ENCODE peak calls at places on chromosomes 2 and 18, in ten cellular contexts. H, T, G, E, R, Y, N, Z, W and Q are unnamed samples.

GRCh38 chr2:231521-232185 is 32.2 kb downstream of the SH3YL1 start:
- DNase-seq in H (no peak), T (no peak), G (no peak), E (no peak), R (no peak), Y (no peak), N (no peak), Z (no peak), W (no peak), Q (no peak)

GRCh38 chr2:136381722-136382633 is 264.0 kb upstream of the CXCR4 start:
- DNase-seq in H (no peak), T (peak), G (no peak), E (peak), R (no peak), Y (no peak), N (no peak), Z (no peak), W (no peak), Q (no peak)

GRCh38 chr2:175126661-175127060 is 41.3 kb downstream of the ATF2 start:
- DNase-seq in H (no peak), T (no peak), G (no peak), E (no peak), R (no peak), Y (no peak), N (no peak), Z (no peak), W (no peak), Q (peak)

GRCh38 chr2:86038291-86039081 is 67.2 kb downstream of the POLR1A start:
- DNase-seq in H (peak), T (peak), G (peak), E (peak), R (no peak), Y (peak), N (peak), Z (peak), W (no peak), Q (peak)

GRCh38 chr2:112242384-112242783 is 12.5 kb downstream of the ZC3H8 start:
- DNase-seq in H (no peak), T (no peak), G (no peak), E (no peak), R (no peak), Y (no peak), N (no peak), Z (no peak), W (no peak), Q (no peak)

GRCh38 chr2:10273215-10274175 is 29.2 kb upstream of the HPCAL1 start:
- DNase-seq in H (no peak), T (no peak), G (no peak), E (no peak), R (no peak), Y (no peak), N (no peak), Z (no peak), W (no peak), Q (no peak)

GRCh38 chr18:13429884-13430510 is 211.4 kb downstream of the LDLRAD4 start:
- DNase-seq in H (no peak), T (no peak), G (no peak), E (no peak), R (no peak), Y (no peak), N (no peak), Z (no peak), W (no peak), Q (no peak)

GRCh38 chr2:195563857-195564512 is 93.0 kb upstream of the SLC39A10 start:
- DNase-seq in H (peak), T (no peak), G (peak), E (peak), R (peak), Y (peak), N (peak), Z (peak), W (no peak), Q (peak)

GRCh38 chr2:47049502-47049901 is 105.6 kb downstream of the STPG4 start:
- DNase-seq in H (no peak), T (no peak), G (no peak), E (no peak), R (no peak), Y (no peak), N (no peak), Z (no peak), W (no peak), Q (no peak)

GRCh38 chr2:168912466-168913170 is 11.5 kb downstream of the G6PC2 start:
- DNase-seq in H (peak), T (no peak), G (peak), E (peak), R (peak), Y (peak), N (peak), Z (peak), W (peak), Q (peak)

GRCh38 chr2:28610583-28611201 is 114.8 kb downstream of the PLB1 start:
- DNase-seq in H (peak), T (no peak), G (peak), E (peak), R (peak), Y (peak), N (peak), Z (peak), W (peak), Q (peak)

GRCh38 chr2:121748202-121748601 is 7.2 kb upstream of the TSN start:
- DNase-seq in H (peak), T (no peak), G (peak), E (no peak), R (peak), Y (peak), N (peak), Z (peak), W (no peak), Q (peak)

GRCh38 chr2:20016346-20016745 is 3.9 kb upstream of the MATN3 start:
- DNase-seq in H (no peak), T (no peak), G (no peak), E (no peak), R (no peak), Y (no peak), N (no peak), Z (no peak), W (no peak), Q (no peak)

GRCh38 chr2:226185613-226186211 is 613.9 kb downstream of the IRS1 start:
- DNase-seq in H (peak), T (no peak), G (peak), E (no peak), R (peak), Y (peak), N (no peak), Z (peak), W (no peak), Q (peak)

GRCh38 chr2:57497489-57498096 is 549.0 kb upstream of the VRK2 start:
- DNase-seq in H (peak), T (no peak), G (peak), E (peak), R (peak), Y (peak), N (peak), Z (peak), W (peak), Q (peak)

GRCh38 chr2:85444629-85445028 is 26.1 kb downstream of the SH2D6 start:
- DNase-seq in H (peak), T (no peak), G (no peak), E (no peak), R (peak), Y (no peak), N (no peak), Z (peak), W (no peak), Q (peak)

GRCh38 chr2:217162533-217162932 is 302.7 kb upstream of the TNP1 start:
- DNase-seq in H (peak), T (no peak), G (peak), E (peak), R (peak), Y (peak), N (no peak), Z (peak), W (no peak), Q (peak)

GRCh38 chr2:98806266-98806697 is 75.3 kb upstream of the MGAT4A start:
- DNase-seq in H (no peak), T (no peak), G (peak), E (no peak), R (no peak), Y (no peak), N (no peak), Z (peak), W (peak), Q (peak)

GRCh38 chr18:68623342-68623741 is 91.6 kb downstream of the TMX3 start:
- DNase-seq in H (peak), T (no peak), G (peak), E (peak), R (peak), Y (peak), N (peak), Z (peak), W (peak), Q (peak)

GRCh38 chr2:182594286-182594685 is 121.8 kb upstream of the DNAJC10 start:
- DNase-seq in H (peak), T (no peak), G (no peak), E (no peak), R (peak), Y (peak), N (peak), Z (peak), W (no peak), Q (peak)

GRCh38 chr18:9775172-9775571 is 67.1 kb downstream of the RAB31 start:
- DNase-seq in H (no peak), T (no peak), G (peak), E (no peak), R (no peak), Y (no peak), N (peak), Z (no peak), W (no peak), Q (no peak)

GRCh38 chr2:225566798-225567197 is 167.3 kb downstream of the NYAP2 start:
- DNase-seq in H (no peak), T (no peak), G (no peak), E (no peak), R (no peak), Y (peak), N (peak), Z (peak), W (no peak), Q (no peak)

GRCh38 chr2:7077660-7078278 is 160.6 kb downstream of the RNF144A start:
- DNase-seq in H (peak), T (no peak), G (peak), E (no peak), R (no peak), Y (no peak), N (peak), Z (peak), W (no peak), Q (peak)

GRCh38 chr2:162929571-162929970 is 91.0 kb upstream of the KCNH7 start:
- DNase-seq in H (no peak), T (no peak), G (no peak), E (no peak), R (no peak), Y (peak), N (peak), Z (peak), W (no peak), Q (no peak)

GRCh38 chr2:9228088-9228751 is 21.6 kb downstream of the ASAP2 start:
- DNase-seq in H (peak), T (no peak), G (no peak), E (no peak), R (peak), Y (peak), N (peak), Z (peak), W (no peak), Q (peak)

GRCh38 chr2:128736689-128737545 is 418.2 kb upstream of the HS6ST1 start:
- DNase-seq in H (peak), T (no peak), G (peak), E (peak), R (peak), Y (peak), N (peak), Z (peak), W (peak), Q (peak)